ENCODE peak calls at places on chromosomes 1 and 21, in seven cellular contexts. M, G, S, V, E, U and A are unnamed samples.

GRCh38 chr1:100597784-100598183 is 59.8 kb downstream of the GPR88 start:
- DNase-seq in E (peak), U (no peak), S (no peak), V (no peak), G (no peak), M (no peak), A (no peak)

GRCh38 chr1:206655471-206655882 is 20.1 kb downstream of the DYRK3 start:
- DNase-seq in S (no peak), G (no peak), E (no peak), U (no peak), M (no peak), V (no peak), A (no peak)

GRCh38 chr1:110408488-110408887 is 994 bp upstream of the LAMTOR5 start:
- DNase-seq in E (no peak), U (no peak), S (no peak), V (no peak), M (no peak), G (no peak), A (no peak)

GRCh38 chr21:45330851-45331261 is 43.2 kb upstream of the POFUT2 start:
- DNase-seq in M (no peak), V (no peak), S (no peak), U (peak), G (no peak), E (no peak), A (no peak)

GRCh38 chr1:67626090-67626489 is 58.9 kb upstream of the GADD45A start:
- DNase-seq in E (no peak), G (no peak), M (no peak), V (no peak), U (no peak), S (no peak), A (no peak)

GRCh38 chr1:236603896-236604217 is 459 bp downstream of the HEATR1 start:
- DNase-seq in M (no peak), G (no peak), V (peak), S (no peak), E (peak), U (no peak), A (no peak)

GRCh38 chr1:89980605-89981004 is 14.3 kb upstream of the ZNF326 start:
- DNase-seq in V (no peak), S (no peak), U (no peak), M (no peak), G (no peak), E (no peak), A (no peak)

GRCh38 chr1:39158330-39159086 is 46.0 kb upstream of the MACF1 start:
- DNase-seq in G (no peak), U (no peak), M (no peak), E (no peak), S (no peak), V (peak), A (no peak)

GRCh38 chr1:89607888-89608626 is 24.9 kb upstream of the LRRC8C start:
- DNase-seq in G (no peak), S (peak), E (no peak), M (no peak), V (no peak), U (no peak), A (no peak)

GRCh38 chr21:46097826-46098286 is at the start of gene COL6A2:
- DNase-seq in S (no peak), E (no peak), U (peak), V (no peak), G (no peak), M (no peak), A (peak)

GRCh38 chr1:24920155-24920925 is 9.7 kb downstream of the RUNX3 start:
- DNase-seq in M (no peak), S (no peak), E (no peak), G (no peak), V (no peak), U (peak), A (no peak)

GRCh38 chr1:149906561-149906960 is 7.2 kb downstream of the BOLA1 start:
- DNase-seq in M (no peak), G (no peak), S (no peak), E (peak), U (no peak), V (no peak), A (no peak)

GRCh38 chr21:36306872-36307534 is 13.0 kb upstream of the MORC3 start:
- DNase-seq in S (no peak), E (no peak), U (no peak), V (no peak), G (no peak), M (no peak), A (no peak)